ENCODE peak calls at places on chromosomes 2 and 18, in four cellular contexts. One of them, this sample, is unnamed.

GRCh38 chr2:135004005-135004746 is 43.1 kb downstream of the MAP3K19 start:
- DNase-seq in HTR-8/SVneo: peak; percentile 86
- DNase-seq in activated T-cell treated with anti-CD3 and anti-CD28 coated beads, Interleukin-2, amount 50 U/mL, for 48 hours: peak; percentile 85
- DNase-seq in stimulated activated CD4-positive, alpha-beta T cell treated with anti-CD3 and anti-CD28 coated beads, TNF-alpha, amount 100 ng/mL, for 4 hours: peak; percentile 48
- DNase-seq in this sample: peak; percentile 78

GRCh38 chr18:60413944-60414547 is 41.5 kb upstream of the MC4R start:
- DNase-seq in stimulated activated CD4-positive, alpha-beta T cell treated with anti-CD3 and anti-CD28 coated beads, TNF-alpha, amount 100 ng/mL, for 4 hours: no peak
- DNase-seq in HTR-8/SVneo: no peak
- DNase-seq in activated T-cell treated with anti-CD3 and anti-CD28 coated beads, Interleukin-2, amount 50 U/mL, for 48 hours: no peak
- DNase-seq in this sample: no peak

GRCh38 chr2:20185176-20186022 is 39.5 kb downstream of the SDC1 start:
- DNase-seq in stimulated activated CD4-positive, alpha-beta T cell treated with anti-CD3 and anti-CD28 coated beads, TNF-alpha, amount 100 ng/mL, for 4 hours: no peak
- DNase-seq in HTR-8/SVneo: peak; percentile 78
- DNase-seq in activated T-cell treated with anti-CD3 and anti-CD28 coated beads, Interleukin-2, amount 50 U/mL, for 48 hours: no peak
- DNase-seq in this sample: no peak

GRCh38 chr2:99662761-99663341 is 173.0 kb upstream of the REV1 start:
- DNase-seq in HTR-8/SVneo: peak; percentile 39
- DNase-seq in activated T-cell treated with anti-CD3 and anti-CD28 coated beads, Interleukin-2, amount 50 U/mL, for 48 hours: no peak
- DNase-seq in stimulated activated CD4-positive, alpha-beta T cell treated with anti-CD3 and anti-CD28 coated beads, TNF-alpha, amount 100 ng/mL, for 4 hours: no peak
- DNase-seq in this sample: peak; percentile 58

GRCh38 chr2:238504181-238504711 is 77.5 kb downstream of the ASB1 start:
- DNase-seq in activated T-cell treated with anti-CD3 and anti-CD28 coated beads, Interleukin-2, amount 50 U/mL, for 48 hours: no peak
- DNase-seq in stimulated activated CD4-positive, alpha-beta T cell treated with anti-CD3 and anti-CD28 coated beads, TNF-alpha, amount 100 ng/mL, for 4 hours: no peak
- DNase-seq in HTR-8/SVneo: no peak
- DNase-seq in this sample: no peak

GRCh38 chr2:135586148-135586547 is 54.9 kb downstream of the R3HDM1 start:
- DNase-seq in stimulated activated CD4-positive, alpha-beta T cell treated with anti-CD3 and anti-CD28 coated beads, TNF-alpha, amount 100 ng/mL, for 4 hours: no peak
- DNase-seq in HTR-8/SVneo: no peak
- DNase-seq in activated T-cell treated with anti-CD3 and anti-CD28 coated beads, Interleukin-2, amount 50 U/mL, for 48 hours: no peak
- DNase-seq in this sample: no peak

GRCh38 chr2:149004836-149005235 is 33.7 kb upstream of the LYPD6B start:
- DNase-seq in HTR-8/SVneo: no peak
- DNase-seq in stimulated activated CD4-positive, alpha-beta T cell treated with anti-CD3 and anti-CD28 coated beads, TNF-alpha, amount 100 ng/mL, for 4 hours: no peak
- DNase-seq in activated T-cell treated with anti-CD3 and anti-CD28 coated beads, Interleukin-2, amount 50 U/mL, for 48 hours: no peak
- DNase-seq in this sample: no peak

GRCh38 chr18:74288730-74289129 is 3.0 kb downstream of the CYB5A start:
- DNase-seq in activated T-cell treated with anti-CD3 and anti-CD28 coated beads, Interleukin-2, amount 50 U/mL, for 48 hours: no peak
- DNase-seq in HTR-8/SVneo: no peak
- DNase-seq in stimulated activated CD4-positive, alpha-beta T cell treated with anti-CD3 and anti-CD28 coated beads, TNF-alpha, amount 100 ng/mL, for 4 hours: no peak
- DNase-seq in this sample: no peak

GRCh38 chr2:50097118-50097517 is 934.8 kb downstream of the NRXN1 start:
- DNase-seq in stimulated activated CD4-positive, alpha-beta T cell treated with anti-CD3 and anti-CD28 coated beads, TNF-alpha, amount 100 ng/mL, for 4 hours: no peak
- DNase-seq in activated T-cell treated with anti-CD3 and anti-CD28 coated beads, Interleukin-2, amount 50 U/mL, for 48 hours: no peak
- DNase-seq in HTR-8/SVneo: no peak
- DNase-seq in this sample: no peak

GRCh38 chr2:47152803-47153202 is 2.3 kb downstream of the STPG4 start:
- DNase-seq in HTR-8/SVneo: no peak
- DNase-seq in stimulated activated CD4-positive, alpha-beta T cell treated with anti-CD3 and anti-CD28 coated beads, TNF-alpha, amount 100 ng/mL, for 4 hours: no peak
- DNase-seq in activated T-cell treated with anti-CD3 and anti-CD28 coated beads, Interleukin-2, amount 50 U/mL, for 48 hours: no peak
- DNase-seq in this sample: no peak

GRCh38 chr2:134138115-134138514 is 115.8 kb upstream of the MGAT5 start:
- DNase-seq in HTR-8/SVneo: no peak
- DNase-seq in activated T-cell treated with anti-CD3 and anti-CD28 coated beads, Interleukin-2, amount 50 U/mL, for 48 hours: no peak
- DNase-seq in stimulated activated CD4-positive, alpha-beta T cell treated with anti-CD3 and anti-CD28 coated beads, TNF-alpha, amount 100 ng/mL, for 4 hours: no peak
- DNase-seq in this sample: peak; percentile 45

GRCh38 chr18:42113529-42114191 is 158.6 kb downstream of the PIK3C3 start:
- DNase-seq in HTR-8/SVneo: no peak
- DNase-seq in stimulated activated CD4-positive, alpha-beta T cell treated with anti-CD3 and anti-CD28 coated beads, TNF-alpha, amount 100 ng/mL, for 4 hours: no peak
- DNase-seq in activated T-cell treated with anti-CD3 and anti-CD28 coated beads, Interleukin-2, amount 50 U/mL, for 48 hours: peak; percentile 17
- DNase-seq in this sample: no peak

GRCh38 chr2:214808481-214808931 is 977 bp downstream of the BARD1 start:
- DNase-seq in activated T-cell treated with anti-CD3 and anti-CD28 coated beads, Interleukin-2, amount 50 U/mL, for 48 hours: no peak
- DNase-seq in HTR-8/SVneo: no peak
- DNase-seq in stimulated activated CD4-positive, alpha-beta T cell treated with anti-CD3 and anti-CD28 coated beads, TNF-alpha, amount 100 ng/mL, for 4 hours: no peak
- DNase-seq in this sample: no peak

GRCh38 chr2:237546876-237547395 is 19.4 kb upstream of the PRLH start:
- DNase-seq in activated T-cell treated with anti-CD3 and anti-CD28 coated beads, Interleukin-2, amount 50 U/mL, for 48 hours: no peak
- DNase-seq in stimulated activated CD4-positive, alpha-beta T cell treated with anti-CD3 and anti-CD28 coated beads, TNF-alpha, amount 100 ng/mL, for 4 hours: no peak
- DNase-seq in HTR-8/SVneo: no peak
- DNase-seq in this sample: no peak

GRCh38 chr2:74004212-74005182 is 19.8 kb downstream of the TET3 start:
- DNase-seq in stimulated activated CD4-positive, alpha-beta T cell treated with anti-CD3 and anti-CD28 coated beads, TNF-alpha, amount 100 ng/mL, for 4 hours: no peak
- DNase-seq in activated T-cell treated with anti-CD3 and anti-CD28 coated beads, Interleukin-2, amount 50 U/mL, for 48 hours: no peak
- DNase-seq in HTR-8/SVneo: no peak
- DNase-seq in this sample: no peak

GRCh38 chr2:20381457-20381856 is 30.8 kb upstream of the PUM2 start:
- DNase-seq in stimulated activated CD4-positive, alpha-beta T cell treated with anti-CD3 and anti-CD28 coated beads, TNF-alpha, amount 100 ng/mL, for 4 hours: no peak
- DNase-seq in activated T-cell treated with anti-CD3 and anti-CD28 coated beads, Interleukin-2, amount 50 U/mL, for 48 hours: no peak
- DNase-seq in HTR-8/SVneo: no peak
- DNase-seq in this sample: no peak

GRCh38 chr2:107215764-107216398 is 329.9 kb upstream of the ST6GAL2 start:
- DNase-seq in stimulated activated CD4-positive, alpha-beta T cell treated with anti-CD3 and anti-CD28 coated beads, TNF-alpha, amount 100 ng/mL, for 4 hours: no peak
- DNase-seq in HTR-8/SVneo: no peak
- DNase-seq in activated T-cell treated with anti-CD3 and anti-CD28 coated beads, Interleukin-2, amount 50 U/mL, for 48 hours: no peak
- DNase-seq in this sample: no peak

GRCh38 chr18:6920099-6920955 is 190.8 kb downstream of the ARHGAP28 start:
- DNase-seq in stimulated activated CD4-positive, alpha-beta T cell treated with anti-CD3 and anti-CD28 coated beads, TNF-alpha, amount 100 ng/mL, for 4 hours: no peak
- DNase-seq in activated T-cell treated with anti-CD3 and anti-CD28 coated beads, Interleukin-2, amount 50 U/mL, for 48 hours: peak; percentile 39
- DNase-seq in HTR-8/SVneo: peak; percentile 58
- DNase-seq in this sample: peak; percentile 54

GRCh38 chr2:51597086-51597485 is 565.2 kb upstream of the NRXN1 start:
- DNase-seq in stimulated activated CD4-positive, alpha-beta T cell treated with anti-CD3 and anti-CD28 coated beads, TNF-alpha, amount 100 ng/mL, for 4 hours: no peak
- DNase-seq in activated T-cell treated with anti-CD3 and anti-CD28 coated beads, Interleukin-2, amount 50 U/mL, for 48 hours: no peak
- DNase-seq in HTR-8/SVneo: no peak
- DNase-seq in this sample: no peak

GRCh38 chr2:209824391-209824790 is 52.8 kb downstream of the UNC80 start:
- DNase-seq in HTR-8/SVneo: no peak
- DNase-seq in stimulated activated CD4-positive, alpha-beta T cell treated with anti-CD3 and anti-CD28 coated beads, TNF-alpha, amount 100 ng/mL, for 4 hours: no peak
- DNase-seq in activated T-cell treated with anti-CD3 and anti-CD28 coated beads, Interleukin-2, amount 50 U/mL, for 48 hours: no peak
- DNase-seq in this sample: no peak

GRCh38 chr18:62844850-62845643 is 129.7 kb downstream of the PHLPP1 start:
- DNase-seq in HTR-8/SVneo: no peak
- DNase-seq in activated T-cell treated with anti-CD3 and anti-CD28 coated beads, Interleukin-2, amount 50 U/mL, for 48 hours: peak; percentile 60
- DNase-seq in stimulated activated CD4-positive, alpha-beta T cell treated with anti-CD3 and anti-CD28 coated beads, TNF-alpha, amount 100 ng/mL, for 4 hours: no peak
- DNase-seq in this sample: no peak

GRCh38 chr2:30252723-30253688 is 21.7 kb downstream of the LBH start:
- DNase-seq in stimulated activated CD4-positive, alpha-beta T cell treated with anti-CD3 and anti-CD28 coated beads, TNF-alpha, amount 100 ng/mL, for 4 hours: peak; percentile 65
- DNase-seq in activated T-cell treated with anti-CD3 and anti-CD28 coated beads, Interleukin-2, amount 50 U/mL, for 48 hours: peak; percentile 80
- DNase-seq in HTR-8/SVneo: peak; percentile 70
- DNase-seq in this sample: peak; percentile 77

GRCh38 chr2:8579686-8580085 is 102.2 kb upstream of the ID2 start:
- DNase-seq in HTR-8/SVneo: no peak
- DNase-seq in stimulated activated CD4-positive, alpha-beta T cell treated with anti-CD3 and anti-CD28 coated beads, TNF-alpha, amount 100 ng/mL, for 4 hours: no peak
- DNase-seq in activated T-cell treated with anti-CD3 and anti-CD28 coated beads, Interleukin-2, amount 50 U/mL, for 48 hours: no peak
- DNase-seq in this sample: no peak

GRCh38 chr2:227862227-227862740 is 9.1 kb upstream of the DAW1 start:
- DNase-seq in HTR-8/SVneo: no peak
- DNase-seq in activated T-cell treated with anti-CD3 and anti-CD28 coated beads, Interleukin-2, amount 50 U/mL, for 48 hours: no peak
- DNase-seq in stimulated activated CD4-positive, alpha-beta T cell treated with anti-CD3 and anti-CD28 coated beads, TNF-alpha, amount 100 ng/mL, for 4 hours: no peak
- DNase-seq in this sample: no peak

GRCh38 chr2:27888790-27889189 is 1.4 kb downstream of the RBKS start:
- DNase-seq in HTR-8/SVneo: no peak
- DNase-seq in activated T-cell treated with anti-CD3 and anti-CD28 coated beads, Interleukin-2, amount 50 U/mL, for 48 hours: no peak
- DNase-seq in stimulated activated CD4-positive, alpha-beta T cell treated with anti-CD3 and anti-CD28 coated beads, TNF-alpha, amount 100 ng/mL, for 4 hours: no peak
- DNase-seq in this sample: peak; percentile 29

GRCh38 chr2:113756088-113757058 is at the start of gene SLC35F5:
- DNase-seq in stimulated activated CD4-positive, alpha-beta T cell treated with anti-CD3 and anti-CD28 coated beads, TNF-alpha, amount 100 ng/mL, for 4 hours: peak; percentile 88
- DNase-seq in HTR-8/SVneo: peak; percentile 84
- DNase-seq in activated T-cell treated with anti-CD3 and anti-CD28 coated beads, Interleukin-2, amount 50 U/mL, for 48 hours: peak; percentile 95
- DNase-seq in this sample: peak; percentile 79

GRCh38 chr2:170714156-170715061 is 728 bp upstream of the SP5 start:
- DNase-seq in HTR-8/SVneo: peak; percentile 48
- DNase-seq in stimulated activated CD4-positive, alpha-beta T cell treated with anti-CD3 and anti-CD28 coated beads, TNF-alpha, amount 100 ng/mL, for 4 hours: no peak
- DNase-seq in activated T-cell treated with anti-CD3 and anti-CD28 coated beads, Interleukin-2, amount 50 U/mL, for 48 hours: peak; percentile 44
- DNase-seq in this sample: no peak

GRCh38 chr2:88398122-88398655 is 54.3 kb downstream of the FOXI3 start:
- DNase-seq in HTR-8/SVneo: no peak
- DNase-seq in stimulated activated CD4-positive, alpha-beta T cell treated with anti-CD3 and anti-CD28 coated beads, TNF-alpha, amount 100 ng/mL, for 4 hours: no peak
- DNase-seq in activated T-cell treated with anti-CD3 and anti-CD28 coated beads, Interleukin-2, amount 50 U/mL, for 48 hours: no peak
- DNase-seq in this sample: no peak

This sample was measured in hepatic stellate cell.